ENCODE peak calls at places on chromosomes 3 and 15, in six cellular contexts. One of them, this sample, is unnamed.

GRCh38 chr15:92629276-92629974 is 26.1 kb downstream of the FAM174B start:
- DNase-seq in NCI-H460: no peak
- DNase-seq in T-helper 9 cell: no peak
- DNase-seq in HEK293T: no peak
- DNase-seq in NAMALWA: no peak
- DNase-seq in AG09309: no peak
- DNase-seq in this sample: no peak

GRCh38 chr3:13206799-13207577 is 133.8 kb upstream of the IQSEC1 start:
- DNase-seq in T-helper 9 cell: no peak
- DNase-seq in AG09309: no peak
- DNase-seq in HEK293T: no peak
- DNase-seq in NAMALWA: no peak
- DNase-seq in NCI-H460: no peak
- DNase-seq in this sample: no peak

GRCh38 chr3:105614288-105615030 is 247.8 kb downstream of the ALCAM start:
- DNase-seq in AG09309: no peak
- DNase-seq in NCI-H460: no peak
- DNase-seq in T-helper 9 cell: no peak
- DNase-seq in HEK293T: no peak
- DNase-seq in NAMALWA: no peak
- DNase-seq in this sample: no peak

GRCh38 chr3:131538968-131539367 is 36.2 kb upstream of the MRPL3 start:
- DNase-seq in NAMALWA: no peak
- DNase-seq in T-helper 9 cell: no peak
- DNase-seq in NCI-H460: no peak
- DNase-seq in AG09309: no peak
- DNase-seq in HEK293T: no peak
- DNase-seq in this sample: no peak

GRCh38 chr3:37862219-37862711 is 585 bp downstream of the CTDSPL start:
- DNase-seq in NCI-H460: no peak
- DNase-seq in T-helper 9 cell: no peak
- DNase-seq in HEK293T: peak
- DNase-seq in AG09309: no peak
- DNase-seq in NAMALWA: no peak
- DNase-seq in this sample: no peak

GRCh38 chr3:51937014-51937413 is 4.7 kb downstream of the RRP9 start:
- DNase-seq in T-helper 9 cell: no peak
- DNase-seq in AG09309: no peak
- DNase-seq in HEK293T: no peak
- DNase-seq in NAMALWA: no peak
- DNase-seq in NCI-H460: no peak
- DNase-seq in this sample: no peak

GRCh38 chr15:88447206-88447605 is 20.0 kb downstream of the MRPL46 start:
- DNase-seq in NCI-H460: no peak
- DNase-seq in NAMALWA: no peak
- DNase-seq in HEK293T: no peak
- DNase-seq in T-helper 9 cell: no peak
- DNase-seq in AG09309: no peak
- DNase-seq in this sample: no peak

GRCh38 chr3:141237701-141238521 is 6.3 kb downstream of the PXYLP1 start:
- DNase-seq in NAMALWA: no peak
- DNase-seq in NCI-H460: no peak
- DNase-seq in T-helper 9 cell: no peak
- DNase-seq in HEK293T: no peak
- DNase-seq in AG09309: no peak
- DNase-seq in this sample: no peak

GRCh38 chr15:25838191-25838870 is 24.8 kb downstream of the ATP10A start:
- DNase-seq in NCI-H460: no peak
- DNase-seq in AG09309: no peak
- DNase-seq in T-helper 9 cell: no peak
- DNase-seq in NAMALWA: no peak
- DNase-seq in HEK293T: no peak
- DNase-seq in this sample: no peak

GRCh38 chr3:141109761-141110160 is 58.6 kb downstream of the SPSB4 start:
- DNase-seq in AG09309: no peak
- DNase-seq in NCI-H460: no peak
- DNase-seq in T-helper 9 cell: no peak
- DNase-seq in HEK293T: no peak
- DNase-seq in NAMALWA: no peak
- DNase-seq in this sample: no peak